ENCODE peak calls at places on chromosomes 3 and 15, in eight cellular contexts. H, K, L, N, F, U, P and Y are unnamed samples.

GRCh38 chr3:16828815-16829214 is 55.9 kb upstream of the PLCL2 start:
- DNase-seq in P (peak; percentile 55), U (peak; percentile 30), K (peak; percentile 49), N (peak; percentile 24), H (no peak), F (no peak), L (peak; percentile 80), Y (no peak)

GRCh38 chr3:89320186-89320585 is 212.8 kb downstream of the EPHA3 start:
- DNase-seq in F (no peak), H (no peak), K (no peak), N (no peak), U (no peak), L (no peak), P (no peak), Y (no peak)

GRCh38 chr3:43872901-43873300 is 182.2 kb downstream of the ABHD5 start:
- DNase-seq in H (peak; percentile 49), F (no peak), N (no peak), K (no peak), U (no peak), L (no peak), P (no peak), Y (no peak)

GRCh38 chr3:37520802-37521350 is 340.8 kb upstream of the CTDSPL start:
- DNase-seq in H (no peak), F (no peak), K (no peak), N (no peak), P (no peak), U (no peak), L (no peak), Y (no peak)

GRCh38 chr3:182490601-182491485 is 302.5 kb upstream of the ATP11B start:
- DNase-seq in N (peak; percentile 25), L (peak; percentile 77), U (no peak), P (no peak), K (no peak), H (no peak), F (no peak), Y (peak; percentile 7)

GRCh38 chr3:65597225-65597951 is 441.3 kb downstream of the MAGI1 start:
- DNase-seq in P (no peak), U (no peak), L (peak; percentile 98), N (no peak), K (no peak), F (no peak), H (peak; percentile 46), Y (no peak)

GRCh38 chr3:171824824-171825221 is 14.5 kb upstream of the PLD1 start:
- DNase-seq in F (no peak), U (no peak), P (no peak), H (no peak), L (no peak), N (no peak), K (no peak), Y (no peak)

GRCh38 chr15:22956257-22956979 is 23.8 kb downstream of the CYFIP1 start:
- DNase-seq in L (no peak), H (no peak), K (no peak), U (no peak), F (peak; percentile 76), N (no peak), P (no peak), Y (no peak)

GRCh38 chr15:72532991-72533601 is 59.0 kb downstream of the ARIH1 start:
- DNase-seq in N (no peak), L (peak; percentile 55), H (no peak), F (no peak), P (peak; percentile 20), U (no peak), K (peak; percentile 17), Y (peak; percentile 12)

GRCh38 chr15:99084965-99085364 is 19.9 kb upstream of the SYNM start:
- DNase-seq in L (no peak), H (no peak), N (no peak), P (no peak), F (no peak), U (no peak), K (no peak), Y (no peak)

GRCh38 chr15:42087460-42087859 is 6.9 kb downstream of the PLA2G4D start:
- DNase-seq in K (no peak), P (no peak), F (no peak), N (no peak), U (no peak), L (no peak), H (no peak), Y (no peak)

GRCh38 chr15:73994912-73995622 is 551 bp downstream of the PML start:
- DNase-seq in U (no peak), P (no peak), F (peak; percentile 91), L (peak; percentile 28), N (peak; percentile 31), H (peak; percentile 25), K (no peak), Y (no peak)